ENCODE peak calls at places on chromosomes 3 and 15, in seven cellular contexts. One of them, this sample, is unnamed. For H3K4me1, the result is how much of the 10 kb centered on the place peaks cover.

GRCh38 chr15:63029701-63030100 is 12.8 kb upstream of the TPM1 start:
- DNase-seq in K562: no peak
- DNase-seq in body of pancreas: no peak
- DNase-seq in IMR-90: no peak
- DNase-seq in sigmoid colon: no peak
- DNase-seq in gastrocnemius medialis: no peak
- DNase-seq in uterus: no peak
- DNase-seq in this sample: no peak

GRCh38 chr15:73928971-73929627 is 2.8 kb downstream of the LOXL1 start:
- DNase-seq in K562: no peak
- DNase-seq in body of pancreas: no peak
- DNase-seq in IMR-90: no peak
- DNase-seq in sigmoid colon: no peak
- DNase-seq in gastrocnemius medialis: no peak
- DNase-seq in uterus: no peak
- DNase-seq in this sample: no peak

GRCh38 chr3:123422457-123422856 is 26.4 kb downstream of the ADCY5 start:
- DNase-seq in K562: no peak
- DNase-seq in body of pancreas: no peak
- DNase-seq in IMR-90: no peak
- DNase-seq in sigmoid colon: no peak
- DNase-seq in gastrocnemius medialis: no peak
- DNase-seq in uterus: no peak
- DNase-seq in this sample: no peak

GRCh38 chr3:187822402-187822801 is 77.1 kb upstream of the BCL6 start:
- DNase-seq in K562: no peak
- DNase-seq in body of pancreas: no peak
- DNase-seq in IMR-90: no peak
- DNase-seq in sigmoid colon: no peak
- DNase-seq in gastrocnemius medialis: no peak
- DNase-seq in uterus: no peak
- DNase-seq in this sample: no peak

GRCh38 chr15:58227706-58228543 is 89.7 kb downstream of the AQP9 start:
- DNase-seq in K562: peak
- DNase-seq in body of pancreas: peak
- DNase-seq in IMR-90: peak
- DNase-seq in sigmoid colon: peak
- DNase-seq in gastrocnemius medialis: peak
- DNase-seq in uterus: peak
- DNase-seq in this sample: peak

GRCh38 chr3:178540184-178540583 is 3.9 kb downstream of the KCNMB2 start:
- DNase-seq in K562: no peak
- DNase-seq in body of pancreas: no peak
- DNase-seq in IMR-90: no peak
- DNase-seq in sigmoid colon: no peak
- DNase-seq in gastrocnemius medialis: no peak
- DNase-seq in uterus: no peak
- DNase-seq in this sample: no peak

GRCh38 chr3:177196473-177197040 is 725 bp downstream of the TBL1XR1 start:
- DNase-seq in K562: peak
- DNase-seq in body of pancreas: no peak
- DNase-seq in IMR-90: peak
- DNase-seq in sigmoid colon: peak
- DNase-seq in gastrocnemius medialis: peak
- DNase-seq in uterus: peak
- DNase-seq in this sample: peak

GRCh38 chr15:39312984-39313383 is 267.9 kb upstream of the THBS1 start:
- DNase-seq in K562: peak
- DNase-seq in body of pancreas: peak
- DNase-seq in IMR-90: no peak
- DNase-seq in sigmoid colon: no peak
- DNase-seq in gastrocnemius medialis: no peak
- DNase-seq in uterus: no peak
- DNase-seq in this sample: peak

GRCh38 chr3:133548090-133548489 is 25.4 kb upstream of the CDV3 start:
- DNase-seq in K562: no peak
- DNase-seq in body of pancreas: no peak
- DNase-seq in IMR-90: peak
- DNase-seq in sigmoid colon: no peak
- DNase-seq in gastrocnemius medialis: no peak
- DNase-seq in uterus: no peak
- DNase-seq in this sample: no peak

GRCh38 chr3:71492566-71492965 is 91.0 kb downstream of the FOXP1 start:
- DNase-seq in K562: no peak
- DNase-seq in body of pancreas: no peak
- DNase-seq in IMR-90: no peak
- DNase-seq in sigmoid colon: no peak
- DNase-seq in gastrocnemius medialis: no peak
- DNase-seq in uterus: no peak
- DNase-seq in this sample: no peak

GRCh38 chr3:56154297-56154696 is 314.0 kb downstream of the ERC2 start:
- DNase-seq in K562: no peak
- DNase-seq in body of pancreas: no peak
- DNase-seq in IMR-90: no peak
- DNase-seq in sigmoid colon: no peak
- DNase-seq in gastrocnemius medialis: no peak
- DNase-seq in uterus: no peak
- DNase-seq in this sample: no peak

GRCh38 chr3:51708216-51708845 is 1.5 kb downstream of the GRM2 start:
- DNase-seq in K562: no peak
- DNase-seq in body of pancreas: no peak
- DNase-seq in IMR-90: no peak
- DNase-seq in sigmoid colon: peak
- DNase-seq in gastrocnemius medialis: no peak
- DNase-seq in uterus: peak
- DNase-seq in this sample: peak

GRCh38 chr3:143479727-143480126 is 360.2 kb downstream of the CHST2 start:
- DNase-seq in K562: no peak
- DNase-seq in body of pancreas: no peak
- DNase-seq in IMR-90: no peak
- DNase-seq in sigmoid colon: no peak
- DNase-seq in gastrocnemius medialis: no peak
- DNase-seq in uterus: no peak
- DNase-seq in this sample: no peak

GRCh38 chr3:15241341-15241740 is 35.3 kb downstream of the CAPN7 start:
- DNase-seq in K562: peak
- DNase-seq in body of pancreas: no peak
- DNase-seq in IMR-90: no peak
- DNase-seq in sigmoid colon: peak
- DNase-seq in gastrocnemius medialis: no peak
- DNase-seq in uterus: peak
- DNase-seq in this sample: peak

GRCh38 chr15:57382222-57382621 is 5.9 kb downstream of the CGNL1 start:
- DNase-seq in K562: no peak
- DNase-seq in body of pancreas: peak
- DNase-seq in IMR-90: no peak
- DNase-seq in sigmoid colon: no peak
- DNase-seq in gastrocnemius medialis: no peak
- DNase-seq in uterus: no peak
- DNase-seq in this sample: no peak

GRCh38 chr3:191094057-191094456 is 105.0 kb upstream of the OSTN start:
- DNase-seq in K562: no peak
- DNase-seq in body of pancreas: no peak
- DNase-seq in IMR-90: peak
- DNase-seq in sigmoid colon: no peak
- DNase-seq in gastrocnemius medialis: no peak
- DNase-seq in uterus: no peak
- DNase-seq in this sample: no peak

GRCh38 chr3:44883999-44884431 is 9.6 kb downstream of the TGM4 start:
- DNase-seq in K562: no peak
- DNase-seq in body of pancreas: no peak
- DNase-seq in IMR-90: peak
- DNase-seq in sigmoid colon: no peak
- DNase-seq in gastrocnemius medialis: no peak
- DNase-seq in uterus: no peak
- DNase-seq in this sample: no peak

GRCh38 chr15:74610302-74610951 is 5.2 kb upstream of the CLK3 start:
- DNase-seq in K562: peak
- DNase-seq in body of pancreas: no peak
- DNase-seq in IMR-90: no peak
- DNase-seq in sigmoid colon: no peak
- DNase-seq in gastrocnemius medialis: no peak
- DNase-seq in uterus: no peak
- DNase-seq in this sample: no peak

GRCh38 chr15:62781081-62781497 is 261.5 kb upstream of the TPM1 start:
- DNase-seq in K562: peak
- DNase-seq in body of pancreas: no peak
- DNase-seq in IMR-90: no peak
- DNase-seq in sigmoid colon: no peak
- DNase-seq in gastrocnemius medialis: no peak
- DNase-seq in uterus: no peak
- DNase-seq in this sample: no peak

GRCh38 chr15:62296756-62297507 is 131.8 kb upstream of the C2CD4B start:
- DNase-seq in K562: no peak
- DNase-seq in body of pancreas: no peak
- DNase-seq in IMR-90: no peak
- DNase-seq in sigmoid colon: no peak
- DNase-seq in gastrocnemius medialis: no peak
- DNase-seq in uterus: no peak
- DNase-seq in this sample: no peak

GRCh38 chr15:80970018-80970657 is 19.5 kb downstream of the MESD start:
- DNase-seq in K562: peak
- DNase-seq in body of pancreas: peak
- DNase-seq in IMR-90: peak
- DNase-seq in sigmoid colon: no peak
- DNase-seq in gastrocnemius medialis: no peak
- DNase-seq in uterus: peak
- DNase-seq in this sample: peak

GRCh38 chr3:71244153-71245051 is 339.1 kb downstream of the FOXP1 start:
- DNase-seq in K562: peak
- DNase-seq in body of pancreas: no peak
- DNase-seq in IMR-90: peak
- DNase-seq in sigmoid colon: peak
- DNase-seq in gastrocnemius medialis: no peak
- DNase-seq in uterus: peak
- DNase-seq in this sample: no peak

GRCh38 chr3:187619461-187619860 is 50.7 kb downstream of the SST start:
- DNase-seq in K562: no peak
- DNase-seq in body of pancreas: no peak
- DNase-seq in IMR-90: no peak
- DNase-seq in sigmoid colon: no peak
- DNase-seq in gastrocnemius medialis: no peak
- DNase-seq in uterus: no peak
- DNase-seq in this sample: no peak

GRCh38 chr3:45320986-45321385 is 67.4 kb upstream of the LARS2 start:
- DNase-seq in K562: no peak
- DNase-seq in body of pancreas: no peak
- DNase-seq in IMR-90: no peak
- DNase-seq in sigmoid colon: no peak
- DNase-seq in gastrocnemius medialis: no peak
- DNase-seq in uterus: no peak
- DNase-seq in this sample: no peak

GRCh38 chr15:40928975-40929729 is at the start of gene DLL4:
- DNase-seq in K562: peak
- DNase-seq in body of pancreas: peak
- DNase-seq in IMR-90: peak
- DNase-seq in sigmoid colon: no peak
- DNase-seq in gastrocnemius medialis: no peak
- DNase-seq in uterus: peak
- DNase-seq in this sample: no peak

GRCh38 chr15:40927497-40928346 is 1.4 kb upstream of the DLL4 start:
- DNase-seq in K562: peak
- DNase-seq in body of pancreas: no peak
- DNase-seq in IMR-90: no peak
- DNase-seq in sigmoid colon: no peak
- DNase-seq in gastrocnemius medialis: no peak
- DNase-seq in uterus: no peak
- DNase-seq in this sample: no peak

GRCh38 chr15:40926659-40927496 is 2.3 kb upstream of the DLL4 start:
- DNase-seq in K562: no peak
- DNase-seq in body of pancreas: no peak
- DNase-seq in IMR-90: no peak
- DNase-seq in sigmoid colon: no peak
- DNase-seq in gastrocnemius medialis: no peak
- DNase-seq in uterus: no peak
- DNase-seq in this sample: no peak

GRCh38 chr15:40929730-40930429 is 740 bp downstream of the DLL4 start:
- DNase-seq in K562: peak
- DNase-seq in body of pancreas: peak
- DNase-seq in IMR-90: peak
- DNase-seq in sigmoid colon: no peak
- DNase-seq in gastrocnemius medialis: no peak
- DNase-seq in uterus: no peak
- DNase-seq in this sample: peak

GRCh38 chr15:40928351-40928974 is 677 bp upstream of the DLL4 start:
- DNase-seq in K562: peak
- DNase-seq in body of pancreas: no peak
- DNase-seq in IMR-90: no peak
- DNase-seq in sigmoid colon: no peak
- DNase-seq in gastrocnemius medialis: no peak
- DNase-seq in uterus: no peak
- DNase-seq in this sample: no peak
- H3K4me1 ChIP-seq in K562: half or more
- H3K4me1 ChIP-seq in body of pancreas: half or more
- H3K4me1 ChIP-seq in IMR-90: under half
- H3K4me1 ChIP-seq in sigmoid colon: half or more
- H3K4me1 ChIP-seq in gastrocnemius medialis: half or more
- H3K4me1 ChIP-seq in uterus: under half
- H3K4me1 ChIP-seq in this sample: under half

DNA sequence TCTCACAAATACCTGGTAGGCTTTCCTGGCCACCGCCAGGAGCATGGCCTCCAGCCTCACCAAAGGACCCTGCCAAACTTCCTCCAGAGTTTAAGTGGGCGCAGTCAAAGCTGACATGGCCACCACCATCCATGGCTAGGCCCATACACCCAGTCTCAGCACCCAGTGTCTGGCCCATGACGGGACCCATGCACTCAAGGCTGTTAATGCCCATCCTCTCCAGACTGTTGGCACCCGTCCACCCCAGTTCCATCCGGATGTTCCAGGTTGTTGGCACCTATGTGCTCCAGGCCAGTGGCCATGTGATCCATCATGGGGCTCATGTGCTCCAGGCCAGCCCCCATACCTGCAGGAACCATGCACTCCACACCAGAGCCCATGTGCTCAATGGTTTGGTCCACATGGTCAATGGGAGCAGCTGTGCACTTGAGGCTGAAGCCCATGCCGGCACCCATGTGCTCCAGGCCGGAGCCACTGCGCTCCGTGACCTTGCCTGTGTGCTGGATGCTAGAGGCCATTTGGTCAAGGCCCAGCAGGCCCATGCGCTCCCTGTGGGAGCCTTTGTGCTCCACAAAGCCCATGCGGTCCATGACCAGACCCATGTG is 20.4 kb downstream of the CTDSPL2 start:
- DNase-seq in K562: no peak
- DNase-seq in body of pancreas: no peak
- DNase-seq in IMR-90: no peak
- DNase-seq in sigmoid colon: no peak
- DNase-seq in gastrocnemius medialis: no peak
- DNase-seq in uterus: no peak
- DNase-seq in this sample: no peak
- TF ChIP-seq POLR2A in K562: no peak
- TF ChIP-seq POLR2A in body of pancreas: no peak
- TF ChIP-seq POLR2A in IMR-90: no peak
- TF ChIP-seq POLR2A in sigmoid colon: no peak
- TF ChIP-seq POLR2A in gastrocnemius medialis: no peak
- TF ChIP-seq POLR2A in uterus: no peak
- TF ChIP-seq POLR2A in this sample: no peak

GRCh38 chr3:190076601-190077444 is 43.9 kb downstream of the P3H2 start:
- DNase-seq in K562: no peak
- DNase-seq in body of pancreas: peak
- DNase-seq in IMR-90: peak
- DNase-seq in sigmoid colon: no peak
- DNase-seq in gastrocnemius medialis: no peak
- DNase-seq in uterus: peak
- DNase-seq in this sample: peak
- H3K4me3 ChIP-seq in K562: no peak
- H3K4me3 ChIP-seq in body of pancreas: no peak
- H3K4me3 ChIP-seq in IMR-90: no peak
- H3K4me3 ChIP-seq in sigmoid colon: no peak
- H3K4me3 ChIP-seq in gastrocnemius medialis: no peak
- H3K4me3 ChIP-seq in uterus: no peak
- H3K4me3 ChIP-seq in this sample: no peak

GRCh38 chr3:121998030-121998580 is 23.9 kb downstream of the ILDR1 start:
- DNase-seq in K562: no peak
- DNase-seq in body of pancreas: no peak
- DNase-seq in IMR-90: peak
- DNase-seq in sigmoid colon: no peak
- DNase-seq in gastrocnemius medialis: no peak
- DNase-seq in uterus: no peak
- DNase-seq in this sample: peak
- H3K4me1 ChIP-seq in K562: under half
- H3K4me1 ChIP-seq in body of pancreas: under half
- H3K4me1 ChIP-seq in IMR-90: under half
- H3K4me1 ChIP-seq in sigmoid colon: under half
- H3K4me1 ChIP-seq in gastrocnemius medialis: under half
- H3K4me1 ChIP-seq in uterus: under half
- H3K4me1 ChIP-seq in this sample: under half